ENCODE peak calls at places on chromosomes 4 and X, in eight cellular contexts. One of them, this sample, is unnamed.

GRCh38 chrX:30967516-30967915 is 78.5 kb upstream of the TAB3 start:
- DNase-seq in epithelial cell of esophagus: no peak
- DNase-seq in WTC11: no peak
- DNase-seq in tibial artery: no peak
- DNase-seq in left ventricle myocardium inferior: no peak
- DNase-seq in H9: no peak
- DNase-seq in OCI-LY7: no peak
- DNase-seq in AG10803: no peak
- DNase-seq in this sample: no peak

GRCh38 chrX:46642145-46642544 is 68.6 kb downstream of the CHST7 start:
- DNase-seq in epithelial cell of esophagus: peak
- DNase-seq in WTC11: no peak
- DNase-seq in tibial artery: no peak
- DNase-seq in left ventricle myocardium inferior: no peak
- DNase-seq in H9: no peak
- DNase-seq in OCI-LY7: peak
- DNase-seq in AG10803: no peak
- DNase-seq in this sample: no peak

GRCh38 chrX:125651426-125651825 is 331.8 kb downstream of the TEX13C start:
- DNase-seq in epithelial cell of esophagus: peak
- DNase-seq in WTC11: no peak
- DNase-seq in tibial artery: no peak
- DNase-seq in left ventricle myocardium inferior: no peak
- DNase-seq in H9: no peak
- DNase-seq in OCI-LY7: no peak
- DNase-seq in AG10803: no peak
- DNase-seq in this sample: no peak

GRCh38 chr4:140005699-140006098 is 148.3 kb downstream of the MAML3 start:
- DNase-seq in epithelial cell of esophagus: peak
- DNase-seq in WTC11: no peak
- DNase-seq in tibial artery: no peak
- DNase-seq in left ventricle myocardium inferior: no peak
- DNase-seq in H9: no peak
- DNase-seq in OCI-LY7: no peak
- DNase-seq in AG10803: no peak
- DNase-seq in this sample: no peak

GRCh38 chr4:104979083-104979760 is 167.5 kb upstream of the TET2 start:
- DNase-seq in epithelial cell of esophagus: peak
- DNase-seq in WTC11: no peak
- DNase-seq in tibial artery: peak
- DNase-seq in left ventricle myocardium inferior: no peak
- DNase-seq in H9: no peak
- DNase-seq in OCI-LY7: no peak
- DNase-seq in AG10803: no peak
- DNase-seq in this sample: no peak

GRCh38 chr4:45120163-45120562 is 393.8 kb upstream of the GNPDA2 start:
- DNase-seq in epithelial cell of esophagus: peak
- DNase-seq in WTC11: no peak
- DNase-seq in tibial artery: no peak
- DNase-seq in left ventricle myocardium inferior: no peak
- DNase-seq in H9: no peak
- DNase-seq in OCI-LY7: no peak
- DNase-seq in AG10803: no peak
- DNase-seq in this sample: no peak

GRCh38 chr4:104490096-104490769 is 4.5 kb downstream of the CXXC4 start:
- DNase-seq in epithelial cell of esophagus: no peak
- DNase-seq in WTC11: no peak
- DNase-seq in tibial artery: no peak
- DNase-seq in left ventricle myocardium inferior: no peak
- DNase-seq in H9: peak
- DNase-seq in OCI-LY7: no peak
- DNase-seq in AG10803: no peak
- DNase-seq in this sample: peak

GRCh38 chr4:13298655-13299054 is 185.5 kb downstream of the RAB28 start:
- DNase-seq in epithelial cell of esophagus: no peak
- DNase-seq in WTC11: no peak
- DNase-seq in tibial artery: no peak
- DNase-seq in left ventricle myocardium inferior: no peak
- DNase-seq in H9: no peak
- DNase-seq in OCI-LY7: no peak
- DNase-seq in AG10803: no peak
- DNase-seq in this sample: no peak

GRCh38 chr4:153808175-153808574 is 19.3 kb upstream of the SFRP2 start:
- DNase-seq in epithelial cell of esophagus: no peak
- DNase-seq in WTC11: no peak
- DNase-seq in tibial artery: no peak
- DNase-seq in left ventricle myocardium inferior: no peak
- DNase-seq in H9: no peak
- DNase-seq in OCI-LY7: no peak
- DNase-seq in AG10803: no peak
- DNase-seq in this sample: no peak

GRCh38 chrX:140500427-140500826 is 4.4 kb downstream of the SOX3 start:
- DNase-seq in epithelial cell of esophagus: no peak
- DNase-seq in WTC11: no peak
- DNase-seq in tibial artery: no peak
- DNase-seq in left ventricle myocardium inferior: no peak
- DNase-seq in H9: no peak
- DNase-seq in OCI-LY7: no peak
- DNase-seq in AG10803: no peak
- DNase-seq in this sample: no peak

GRCh38 chrX:75784689-75785491 is at the start of gene MAGEE2:
- DNase-seq in epithelial cell of esophagus: no peak
- DNase-seq in WTC11: peak
- DNase-seq in tibial artery: no peak
- DNase-seq in left ventricle myocardium inferior: peak
- DNase-seq in H9: no peak
- DNase-seq in OCI-LY7: no peak
- DNase-seq in AG10803: no peak
- DNase-seq in this sample: peak

GRCh38 chr4:76689079-76689817 is 208.7 kb downstream of the SOWAHB start:
- DNase-seq in epithelial cell of esophagus: peak
- DNase-seq in WTC11: peak
- DNase-seq in tibial artery: peak
- DNase-seq in left ventricle myocardium inferior: peak
- DNase-seq in H9: peak
- DNase-seq in OCI-LY7: no peak
- DNase-seq in AG10803: peak
- DNase-seq in this sample: peak

GRCh38 chr4:121726642-121727268 is 30.0 kb upstream of the ANXA5 start:
- DNase-seq in epithelial cell of esophagus: peak
- DNase-seq in WTC11: no peak
- DNase-seq in tibial artery: no peak
- DNase-seq in left ventricle myocardium inferior: no peak
- DNase-seq in H9: no peak
- DNase-seq in OCI-LY7: peak
- DNase-seq in AG10803: peak
- DNase-seq in this sample: peak

GRCh38 chrX:1488141-1488540 is 35.4 kb upstream of the ASMTL start:
- DNase-seq in epithelial cell of esophagus: no peak
- DNase-seq in WTC11: no peak
- DNase-seq in tibial artery: no peak
- DNase-seq in left ventricle myocardium inferior: no peak
- DNase-seq in H9: no peak
- DNase-seq in OCI-LY7: no peak
- DNase-seq in AG10803: no peak
- DNase-seq in this sample: no peak

GRCh38 chrX:68999931-69000330 is 165.3 kb downstream of the PJA1 start:
- DNase-seq in epithelial cell of esophagus: peak
- DNase-seq in WTC11: no peak
- DNase-seq in tibial artery: no peak
- DNase-seq in left ventricle myocardium inferior: no peak
- DNase-seq in H9: no peak
- DNase-seq in OCI-LY7: no peak
- DNase-seq in AG10803: no peak
- DNase-seq in this sample: no peak

GRCh38 chr4:152938237-152938969 is 2.3 kb downstream of the FHDC1 start:
- DNase-seq in epithelial cell of esophagus: no peak
- DNase-seq in WTC11: no peak
- DNase-seq in tibial artery: no peak
- DNase-seq in left ventricle myocardium inferior: no peak
- DNase-seq in H9: no peak
- DNase-seq in OCI-LY7: no peak
- DNase-seq in AG10803: no peak
- DNase-seq in this sample: no peak

GRCh38 chr4:105145059-105145912 is 1.4 kb upstream of the TET2 start:
- DNase-seq in epithelial cell of esophagus: peak
- DNase-seq in WTC11: no peak
- DNase-seq in tibial artery: no peak
- DNase-seq in left ventricle myocardium inferior: no peak
- DNase-seq in H9: no peak
- DNase-seq in OCI-LY7: no peak
- DNase-seq in AG10803: no peak
- DNase-seq in this sample: no peak

GRCh38 chr4:37601527-37601926 is 84.6 kb downstream of the RELL1 start:
- DNase-seq in epithelial cell of esophagus: peak
- DNase-seq in WTC11: no peak
- DNase-seq in tibial artery: no peak
- DNase-seq in left ventricle myocardium inferior: no peak
- DNase-seq in H9: no peak
- DNase-seq in OCI-LY7: no peak
- DNase-seq in AG10803: peak
- DNase-seq in this sample: no peak

GRCh38 chr4:147714575-147715401 is 17.1 kb upstream of the ARHGAP10 start:
- DNase-seq in epithelial cell of esophagus: peak
- DNase-seq in WTC11: no peak
- DNase-seq in tibial artery: peak
- DNase-seq in left ventricle myocardium inferior: no peak
- DNase-seq in H9: no peak
- DNase-seq in OCI-LY7: no peak
- DNase-seq in AG10803: peak
- DNase-seq in this sample: no peak

GRCh38 chrX:39969099-39969825 is 128.5 kb downstream of the BCOR start:
- DNase-seq in epithelial cell of esophagus: no peak
- DNase-seq in WTC11: no peak
- DNase-seq in tibial artery: no peak
- DNase-seq in left ventricle myocardium inferior: no peak
- DNase-seq in H9: peak
- DNase-seq in OCI-LY7: peak
- DNase-seq in AG10803: no peak
- DNase-seq in this sample: peak

GRCh38 chr4:186587416-186588018 is 32.1 kb upstream of the MTNR1A start:
- DNase-seq in epithelial cell of esophagus: peak
- DNase-seq in WTC11: peak
- DNase-seq in tibial artery: peak
- DNase-seq in left ventricle myocardium inferior: peak
- DNase-seq in H9: peak
- DNase-seq in OCI-LY7: peak
- DNase-seq in AG10803: peak
- DNase-seq in this sample: peak

GRCh38 chrX:107674480-107675364 is 46.4 kb downstream of the PRPS1 start:
- DNase-seq in epithelial cell of esophagus: peak
- DNase-seq in WTC11: no peak
- DNase-seq in tibial artery: peak
- DNase-seq in left ventricle myocardium inferior: peak
- DNase-seq in H9: no peak
- DNase-seq in OCI-LY7: peak
- DNase-seq in AG10803: peak
- DNase-seq in this sample: peak

DNA sequence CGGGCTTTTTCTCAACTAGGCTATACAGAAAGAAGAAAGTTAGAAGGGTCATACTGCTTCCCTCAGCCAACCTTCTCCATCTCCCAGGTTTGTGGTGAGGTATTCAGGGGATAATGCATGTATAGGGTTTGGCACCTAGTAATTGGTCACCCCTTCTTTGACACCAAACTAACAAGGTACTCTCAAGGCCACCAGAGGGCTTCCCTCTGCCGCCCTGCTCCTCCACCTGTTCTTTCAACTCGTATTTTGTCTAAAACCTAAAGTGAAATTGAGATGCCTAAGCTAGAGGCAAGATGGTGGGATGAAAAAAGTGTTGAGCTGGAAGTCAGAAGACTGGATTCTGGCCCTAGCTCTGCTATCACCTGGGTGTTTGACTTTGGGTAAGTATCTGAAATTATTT is 22.0 kb downstream of the CT47C1 start:
- DNase-seq in epithelial cell of esophagus: no peak
- DNase-seq in WTC11: no peak
- DNase-seq in tibial artery: no peak
- DNase-seq in left ventricle myocardium inferior: no peak
- DNase-seq in H9: no peak
- DNase-seq in OCI-LY7: no peak
- DNase-seq in AG10803: no peak
- DNase-seq in this sample: no peak
- TF ChIP-seq CTCF in epithelial cell of esophagus: no peak
- TF ChIP-seq CTCF in WTC11: no peak
- TF ChIP-seq CTCF in tibial artery: no peak
- TF ChIP-seq CTCF in left ventricle myocardium inferior: no peak
- TF ChIP-seq CTCF in H9: no peak
- TF ChIP-seq CTCF in OCI-LY7: no peak
- TF ChIP-seq CTCF in AG10803: no peak
- TF ChIP-seq CTCF in this sample: no peak

GRCh38 chr4:1907848-1908525 is 36.8 kb downstream of the NSD2 start:
- DNase-seq in epithelial cell of esophagus: peak
- DNase-seq in WTC11: no peak
- DNase-seq in tibial artery: no peak
- DNase-seq in left ventricle myocardium inferior: no peak
- DNase-seq in H9: no peak
- DNase-seq in OCI-LY7: no peak
- DNase-seq in AG10803: no peak
- DNase-seq in this sample: no peak

GRCh38 chr4:1910643-1911042 is 39.5 kb downstream of the NSD2 start:
- DNase-seq in epithelial cell of esophagus: peak
- DNase-seq in WTC11: peak
- DNase-seq in tibial artery: no peak
- DNase-seq in left ventricle myocardium inferior: no peak
- DNase-seq in H9: peak
- DNase-seq in OCI-LY7: peak
- DNase-seq in AG10803: peak
- DNase-seq in this sample: peak
- TF ChIP-seq CTCF in epithelial cell of esophagus: peak
- TF ChIP-seq CTCF in WTC11: peak
- TF ChIP-seq CTCF in tibial artery: no peak
- TF ChIP-seq CTCF in left ventricle myocardium inferior: peak
- TF ChIP-seq CTCF in H9: peak
- TF ChIP-seq CTCF in OCI-LY7: peak
- TF ChIP-seq CTCF in AG10803: peak
- TF ChIP-seq CTCF in this sample: peak

GRCh38 chrX:78555401-78555980 is 103.6 kb downstream of the RTL3 start:
- DNase-seq in epithelial cell of esophagus: no peak
- DNase-seq in WTC11: no peak
- DNase-seq in tibial artery: no peak
- DNase-seq in left ventricle myocardium inferior: no peak
- DNase-seq in H9: no peak
- DNase-seq in OCI-LY7: peak
- DNase-seq in AG10803: no peak
- DNase-seq in this sample: no peak
- TF ChIP-seq CTCF in epithelial cell of esophagus: peak
- TF ChIP-seq CTCF in WTC11: no peak
- TF ChIP-seq CTCF in tibial artery: peak
- TF ChIP-seq CTCF in left ventricle myocardium inferior: peak
- TF ChIP-seq CTCF in H9: peak
- TF ChIP-seq CTCF in OCI-LY7: peak
- TF ChIP-seq CTCF in AG10803: peak
- TF ChIP-seq CTCF in this sample: peak

DNA sequence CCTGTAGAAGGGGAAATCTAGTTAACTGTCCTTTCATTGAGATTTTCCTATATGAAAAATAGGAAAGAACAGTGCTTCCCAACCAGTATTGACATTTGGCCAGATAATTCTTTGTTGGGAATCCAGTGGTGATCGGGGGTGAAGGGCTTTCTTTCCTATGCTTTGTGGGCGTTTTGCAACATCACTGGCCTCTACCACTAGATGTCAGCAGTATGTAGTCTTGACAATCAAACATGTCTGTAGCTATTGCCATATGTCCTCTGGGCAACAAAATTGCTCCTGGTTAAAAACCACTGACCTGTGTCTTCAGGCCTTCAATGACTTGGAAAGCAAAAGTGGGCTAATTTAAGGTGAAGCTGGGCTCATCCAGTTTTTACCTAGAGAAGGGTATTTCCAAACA is 658.5 kb downstream of the DACH2 start:
- DNase-seq in epithelial cell of esophagus: peak
- DNase-seq in WTC11: peak
- DNase-seq in tibial artery: no peak
- DNase-seq in left ventricle myocardium inferior: no peak
- DNase-seq in H9: peak
- DNase-seq in OCI-LY7: peak
- DNase-seq in AG10803: no peak
- DNase-seq in this sample: no peak
- TF ChIP-seq CTCF in epithelial cell of esophagus: peak
- TF ChIP-seq CTCF in WTC11: no peak
- TF ChIP-seq CTCF in tibial artery: no peak
- TF ChIP-seq CTCF in left ventricle myocardium inferior: peak
- TF ChIP-seq CTCF in H9: peak
- TF ChIP-seq CTCF in OCI-LY7: peak
- TF ChIP-seq CTCF in AG10803: no peak
- TF ChIP-seq CTCF in this sample: no peak

This sample was measured in activated CD8-positive, alpha-beta T cell treated with anti-CD3 and anti-CD28 coated beads for 36 hours.